ENCODE peak calls at places on chromosomes 4 and X, in six cellular contexts. One of them, this sample, is unnamed.

GRCh38 chrX:44770111-44770510 is 73.7 kb upstream of the DUSP21 start:
- DNase-seq in tibial nerve: no peak
- DNase-seq in GM23248: peak
- DNase-seq in K562: no peak
- DNase-seq in body of pancreas: no peak
- DNase-seq in naive thymus-derived CD4-positive, alpha-beta T cell: no peak
- DNase-seq in this sample: no peak

GRCh38 chrX:118682258-118683014 is 45.0 kb upstream of the IL13RA1 start:
- DNase-seq in tibial nerve: no peak
- DNase-seq in naive thymus-derived CD4-positive, alpha-beta T cell: no peak
- DNase-seq in K562: no peak
- DNase-seq in GM23248: no peak
- DNase-seq in body of pancreas: no peak
- DNase-seq in this sample: no peak

GRCh38 chr4:145481164-145481941 is at the start of gene SMAD1:
- DNase-seq in naive thymus-derived CD4-positive, alpha-beta T cell: no peak
- DNase-seq in K562: peak
- DNase-seq in tibial nerve: peak
- DNase-seq in GM23248: peak
- DNase-seq in body of pancreas: peak
- DNase-seq in this sample: peak

GRCh38 chr4:184463158-184463557 is 11.2 kb downstream of the IRF2 start:
- DNase-seq in naive thymus-derived CD4-positive, alpha-beta T cell: no peak
- DNase-seq in GM23248: no peak
- DNase-seq in K562: no peak
- DNase-seq in body of pancreas: no peak
- DNase-seq in tibial nerve: no peak
- DNase-seq in this sample: no peak

GRCh38 chr4:94722748-94723147 is 35.0 kb upstream of the BMPR1B start:
- DNase-seq in naive thymus-derived CD4-positive, alpha-beta T cell: no peak
- DNase-seq in tibial nerve: no peak
- DNase-seq in body of pancreas: no peak
- DNase-seq in K562: no peak
- DNase-seq in GM23248: no peak
- DNase-seq in this sample: no peak

GRCh38 chr4:10929818-10930217 is 245.2 kb upstream of the CLNK start:
- DNase-seq in GM23248: no peak
- DNase-seq in tibial nerve: no peak
- DNase-seq in K562: no peak
- DNase-seq in naive thymus-derived CD4-positive, alpha-beta T cell: no peak
- DNase-seq in body of pancreas: no peak
- DNase-seq in this sample: no peak

GRCh38 chr4:164761233-164761632 is 7.3 kb downstream of the SMIM31 start:
- DNase-seq in naive thymus-derived CD4-positive, alpha-beta T cell: no peak
- DNase-seq in tibial nerve: no peak
- DNase-seq in body of pancreas: no peak
- DNase-seq in GM23248: no peak
- DNase-seq in K562: no peak
- DNase-seq in this sample: no peak

GRCh38 chr4:81648576-81649272 is 177.0 kb upstream of the RASGEF1B start:
- DNase-seq in GM23248: no peak
- DNase-seq in naive thymus-derived CD4-positive, alpha-beta T cell: peak
- DNase-seq in body of pancreas: no peak
- DNase-seq in tibial nerve: no peak
- DNase-seq in K562: no peak
- DNase-seq in this sample: no peak

GRCh38 chr4:76850010-76850441 is 47.9 kb downstream of the SOWAHB start:
- DNase-seq in GM23248: peak
- DNase-seq in body of pancreas: no peak
- DNase-seq in naive thymus-derived CD4-positive, alpha-beta T cell: no peak
- DNase-seq in K562: no peak
- DNase-seq in tibial nerve: no peak
- DNase-seq in this sample: no peak

GRCh38 chrX:73855546-73855945 is 292.5 kb downstream of the CHIC1 start:
- DNase-seq in GM23248: peak
- DNase-seq in body of pancreas: peak
- DNase-seq in K562: peak
- DNase-seq in naive thymus-derived CD4-positive, alpha-beta T cell: peak
- DNase-seq in tibial nerve: peak
- DNase-seq in this sample: peak

GRCh38 chrX:127879585-127879984 is 172.6 kb downstream of the ACTRT1 start:
- DNase-seq in tibial nerve: no peak
- DNase-seq in naive thymus-derived CD4-positive, alpha-beta T cell: no peak
- DNase-seq in body of pancreas: no peak
- DNase-seq in K562: no peak
- DNase-seq in GM23248: no peak
- DNase-seq in this sample: no peak

GRCh38 chr4:103091601-103092223 is 7.9 kb downstream of the BDH2 start:
- DNase-seq in naive thymus-derived CD4-positive, alpha-beta T cell: peak
- DNase-seq in tibial nerve: no peak
- DNase-seq in K562: peak
- DNase-seq in GM23248: peak
- DNase-seq in body of pancreas: peak
- DNase-seq in this sample: no peak

GRCh38 chrX:33434256-33435092 is 223.1 kb upstream of the DMD start:
- DNase-seq in naive thymus-derived CD4-positive, alpha-beta T cell: peak
- DNase-seq in tibial nerve: peak
- DNase-seq in body of pancreas: peak
- DNase-seq in K562: peak
- DNase-seq in GM23248: peak
- DNase-seq in this sample: peak

GRCh38 chr4:71209161-71209560 is 129.7 kb upstream of the SLC4A4 start:
- DNase-seq in tibial nerve: no peak
- DNase-seq in K562: no peak
- DNase-seq in GM23248: peak
- DNase-seq in naive thymus-derived CD4-positive, alpha-beta T cell: no peak
- DNase-seq in body of pancreas: no peak
- DNase-seq in this sample: no peak

GRCh38 chr4:175971393-175972179 is 94.1 kb upstream of the WDR17 start:
- DNase-seq in body of pancreas: no peak
- DNase-seq in K562: no peak
- DNase-seq in naive thymus-derived CD4-positive, alpha-beta T cell: no peak
- DNase-seq in tibial nerve: no peak
- DNase-seq in GM23248: peak
- DNase-seq in this sample: no peak

GRCh38 chrX:39969099-39969825 is 128.5 kb downstream of the BCOR start:
- DNase-seq in GM23248: no peak
- DNase-seq in body of pancreas: no peak
- DNase-seq in tibial nerve: no peak
- DNase-seq in naive thymus-derived CD4-positive, alpha-beta T cell: peak
- DNase-seq in K562: no peak
- DNase-seq in this sample: no peak

GRCh38 chr4:133154725-133155124 is 5.6 kb downstream of the PCDH10 start:
- DNase-seq in GM23248: peak
- DNase-seq in naive thymus-derived CD4-positive, alpha-beta T cell: no peak
- DNase-seq in tibial nerve: no peak
- DNase-seq in body of pancreas: no peak
- DNase-seq in K562: no peak
- DNase-seq in this sample: no peak

GRCh38 chr4:80171251-80171650 is 26.1 kb upstream of the PRDM8 start:
- DNase-seq in K562: no peak
- DNase-seq in GM23248: peak
- DNase-seq in tibial nerve: no peak
- DNase-seq in body of pancreas: no peak
- DNase-seq in naive thymus-derived CD4-positive, alpha-beta T cell: no peak
- DNase-seq in this sample: no peak

GRCh38 chr4:85061974-85062373 is 95.5 kb upstream of the WDFY3 start:
- DNase-seq in K562: no peak
- DNase-seq in GM23248: no peak
- DNase-seq in body of pancreas: no peak
- DNase-seq in naive thymus-derived CD4-positive, alpha-beta T cell: no peak
- DNase-seq in tibial nerve: no peak
- DNase-seq in this sample: no peak

GRCh38 chr4:43607827-43608461 is 715.4 kb downstream of the GRXCR1 start:
- DNase-seq in body of pancreas: no peak
- DNase-seq in K562: no peak
- DNase-seq in GM23248: no peak
- DNase-seq in tibial nerve: no peak
- DNase-seq in naive thymus-derived CD4-positive, alpha-beta T cell: no peak
- DNase-seq in this sample: no peak

GRCh38 chr4:2598661-2599654 is 62.5 kb downstream of the FAM193A start:
- DNase-seq in GM23248: peak
- DNase-seq in tibial nerve: no peak
- DNase-seq in naive thymus-derived CD4-positive, alpha-beta T cell: no peak
- DNase-seq in body of pancreas: no peak
- DNase-seq in K562: no peak
- DNase-seq in this sample: peak

GRCh38 chr4:156036496-156036895 is 82.8 kb upstream of the CTSO start:
- DNase-seq in GM23248: no peak
- DNase-seq in body of pancreas: no peak
- DNase-seq in naive thymus-derived CD4-positive, alpha-beta T cell: no peak
- DNase-seq in tibial nerve: no peak
- DNase-seq in K562: no peak
- DNase-seq in this sample: no peak

DNA sequence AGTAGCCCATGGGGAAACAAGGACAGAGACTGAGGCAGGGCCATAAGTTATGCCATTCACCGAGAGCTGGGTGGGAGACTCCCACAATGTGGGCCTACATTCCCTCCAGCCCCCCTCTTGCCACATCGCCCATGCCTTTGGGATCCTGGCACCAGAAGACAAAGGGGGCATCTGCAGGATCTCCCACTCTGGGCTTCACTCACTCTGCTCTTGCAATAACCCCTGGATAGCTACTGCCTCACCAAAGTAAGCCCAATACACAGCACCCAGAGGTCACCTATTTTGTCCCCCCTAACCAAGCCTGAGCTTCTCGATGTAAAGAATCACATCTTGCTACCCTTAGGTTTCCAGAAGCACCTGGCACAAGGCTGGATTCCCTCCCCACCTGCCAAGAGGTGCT is 741 bp upstream of the RTL5 start:
- DNase-seq in naive thymus-derived CD4-positive, alpha-beta T cell: no peak
- DNase-seq in tibial nerve: no peak
- DNase-seq in body of pancreas: no peak
- DNase-seq in GM23248: no peak
- DNase-seq in K562: no peak
- DNase-seq in this sample: no peak
- H3K27ac ChIP-seq in naive thymus-derived CD4-positive, alpha-beta T cell: no peak
- H3K27ac ChIP-seq in tibial nerve: peak
- H3K27ac ChIP-seq in body of pancreas: no peak
- H3K27ac ChIP-seq in GM23248: peak
- H3K27ac ChIP-seq in K562: no peak
- H3K27ac ChIP-seq in this sample: no peak

GRCh38 chrX:153728095-153728494 is 3.4 kb downstream of the ABCD1 start:
- DNase-seq in naive thymus-derived CD4-positive, alpha-beta T cell: no peak
- DNase-seq in GM23248: no peak
- DNase-seq in body of pancreas: peak
- DNase-seq in K562: no peak
- DNase-seq in tibial nerve: no peak
- DNase-seq in this sample: no peak
- H3K27ac ChIP-seq in naive thymus-derived CD4-positive, alpha-beta T cell: no peak
- H3K27ac ChIP-seq in GM23248: no peak
- H3K27ac ChIP-seq in body of pancreas: peak
- H3K27ac ChIP-seq in K562: no peak
- H3K27ac ChIP-seq in tibial nerve: peak
- H3K27ac ChIP-seq in this sample: peak

GRCh38 chr4:158157412-158157811 is 15.4 kb downstream of the GASK1B start:
- DNase-seq in body of pancreas: no peak
- DNase-seq in naive thymus-derived CD4-positive, alpha-beta T cell: no peak
- DNase-seq in K562: no peak
- DNase-seq in GM23248: no peak
- DNase-seq in tibial nerve: no peak
- DNase-seq in this sample: no peak

GRCh38 chr4:158161561-158162354 is 11.1 kb downstream of the GASK1B start:
- DNase-seq in GM23248: peak
- DNase-seq in tibial nerve: peak
- DNase-seq in naive thymus-derived CD4-positive, alpha-beta T cell: no peak
- DNase-seq in K562: no peak
- DNase-seq in body of pancreas: no peak
- DNase-seq in this sample: peak

GRCh38 chr4:158155656-158156356 is 17.0 kb downstream of the GASK1B start:
- DNase-seq in tibial nerve: no peak
- DNase-seq in body of pancreas: no peak
- DNase-seq in K562: no peak
- DNase-seq in naive thymus-derived CD4-positive, alpha-beta T cell: no peak
- DNase-seq in GM23248: no peak
- DNase-seq in this sample: no peak

GRCh38 chr4:158159718-158160094 is 13.1 kb downstream of the GASK1B start:
- DNase-seq in GM23248: no peak
- DNase-seq in body of pancreas: no peak
- DNase-seq in tibial nerve: no peak
- DNase-seq in K562: no peak
- DNase-seq in naive thymus-derived CD4-positive, alpha-beta T cell: no peak
- DNase-seq in this sample: no peak

DNA sequence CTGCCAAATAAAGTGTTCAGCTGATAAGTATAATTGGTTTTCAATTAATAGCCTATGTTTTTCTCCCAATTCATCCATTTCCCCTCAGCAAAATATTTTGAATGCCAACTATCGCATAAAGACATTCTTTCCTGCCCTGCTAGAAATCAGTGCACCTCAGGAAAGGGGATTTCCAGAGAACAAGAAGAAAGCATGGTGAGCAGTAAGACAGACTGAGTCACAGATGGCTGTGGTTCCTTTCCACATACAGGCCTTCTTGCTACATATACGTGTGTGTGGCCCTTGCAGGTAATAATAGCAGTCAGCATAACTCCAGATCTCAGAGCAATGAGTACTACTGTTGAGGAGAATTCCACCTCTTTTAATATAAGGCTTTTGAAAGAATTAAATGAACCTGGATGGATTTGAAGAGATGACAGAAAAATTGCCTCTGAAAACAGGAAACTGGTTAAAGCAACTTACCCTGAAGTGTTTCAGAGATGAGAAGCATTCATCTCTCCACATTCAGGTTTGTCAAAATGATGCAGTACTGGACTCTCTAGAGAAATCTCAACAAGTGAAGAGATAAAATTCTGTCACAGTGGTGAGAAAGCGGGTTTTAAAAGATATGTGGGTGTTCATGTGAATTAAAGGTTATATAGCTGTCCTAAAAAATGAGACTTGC is 13.6 kb downstream of the GASK1B start:
- DNase-seq in body of pancreas: no peak
- DNase-seq in naive thymus-derived CD4-positive, alpha-beta T cell: no peak
- DNase-seq in tibial nerve: no peak
- DNase-seq in GM23248: peak
- DNase-seq in K562: no peak
- DNase-seq in this sample: no peak
- H3K27ac ChIP-seq in body of pancreas: no peak
- H3K27ac ChIP-seq in naive thymus-derived CD4-positive, alpha-beta T cell: no peak
- H3K27ac ChIP-seq in tibial nerve: peak
- H3K27ac ChIP-seq in GM23248: peak
- H3K27ac ChIP-seq in K562: no peak
- H3K27ac ChIP-seq in this sample: peak

GRCh38 chr4:107391630-107392028 is 328.4 kb downstream of the PAPSS1 start:
- DNase-seq in tibial nerve: no peak
- DNase-seq in K562: no peak
- DNase-seq in naive thymus-derived CD4-positive, alpha-beta T cell: no peak
- DNase-seq in body of pancreas: no peak
- DNase-seq in GM23248: peak
- DNase-seq in this sample: no peak

GRCh38 chr4:107392951-107393350 is 327.1 kb downstream of the PAPSS1 start:
- DNase-seq in naive thymus-derived CD4-positive, alpha-beta T cell: no peak
- DNase-seq in body of pancreas: no peak
- DNase-seq in tibial nerve: peak
- DNase-seq in GM23248: peak
- DNase-seq in K562: no peak
- DNase-seq in this sample: peak

GRCh38 chr4:107389965-107390364 is 330.1 kb downstream of the PAPSS1 start:
- DNase-seq in naive thymus-derived CD4-positive, alpha-beta T cell: no peak
- DNase-seq in body of pancreas: no peak
- DNase-seq in K562: no peak
- DNase-seq in GM23248: no peak
- DNase-seq in tibial nerve: no peak
- DNase-seq in this sample: no peak

GRCh38 chr4:107391009-107391629 is 328.9 kb downstream of the PAPSS1 start:
- DNase-seq in K562: no peak
- DNase-seq in tibial nerve: no peak
- DNase-seq in naive thymus-derived CD4-positive, alpha-beta T cell: no peak
- DNase-seq in body of pancreas: no peak
- DNase-seq in GM23248: no peak
- DNase-seq in this sample: no peak

GRCh38 chr4:107392380-107392779 is 327.7 kb downstream of the PAPSS1 start:
- DNase-seq in body of pancreas: no peak
- DNase-seq in naive thymus-derived CD4-positive, alpha-beta T cell: no peak
- DNase-seq in GM23248: no peak
- DNase-seq in K562: no peak
- DNase-seq in tibial nerve: no peak
- DNase-seq in this sample: no peak
- H3K27ac ChIP-seq in body of pancreas: no peak
- H3K27ac ChIP-seq in naive thymus-derived CD4-positive, alpha-beta T cell: no peak
- H3K27ac ChIP-seq in GM23248: no peak
- H3K27ac ChIP-seq in K562: no peak
- H3K27ac ChIP-seq in tibial nerve: peak
- H3K27ac ChIP-seq in this sample: no peak